ENCODE peak calls at places on chromosomes 2 and 18, in ten cellular contexts. One of them, this sample, is unnamed.

GRCh38 chr2:222862915-222863544 is 2.2 kb downstream of the ACSL3 start:
- DNase-seq in T-cell: no peak
- DNase-seq in Daoy: no peak
- DNase-seq in skeletal muscle cell: no peak
- DNase-seq in fibroblast of lung: peak
- DNase-seq in hepatic stellate cell: no peak
- DNase-seq in lung microvascular endothelial cell: no peak
- DNase-seq in NCI-H146: no peak
- DNase-seq in HT-29: no peak
- DNase-seq in NCI-H774: no peak
- DNase-seq in this sample: no peak

GRCh38 chr2:69544951-69545350 is 98.6 kb downstream of the AAK1 start:
- DNase-seq in skeletal muscle cell: no peak
- DNase-seq in NCI-H774: no peak
- DNase-seq in HT-29: no peak
- DNase-seq in T-cell: no peak
- DNase-seq in lung microvascular endothelial cell: no peak
- DNase-seq in fibroblast of lung: no peak
- DNase-seq in NCI-H146: no peak
- DNase-seq in hepatic stellate cell: no peak
- DNase-seq in Daoy: no peak
- DNase-seq in this sample: no peak

GRCh38 chr2:220143336-220143735 is 515.9 kb downstream of the SLC4A3 start:
- DNase-seq in fibroblast of lung: peak
- DNase-seq in hepatic stellate cell: peak
- DNase-seq in NCI-H146: no peak
- DNase-seq in Daoy: peak
- DNase-seq in HT-29: no peak
- DNase-seq in NCI-H774: no peak
- DNase-seq in lung microvascular endothelial cell: no peak
- DNase-seq in skeletal muscle cell: peak
- DNase-seq in T-cell: no peak
- DNase-seq in this sample: peak

GRCh38 chr2:239768907-239769573 is 256.1 kb downstream of the NDUFA10 start:
- DNase-seq in lung microvascular endothelial cell: no peak
- DNase-seq in skeletal muscle cell: no peak
- DNase-seq in fibroblast of lung: no peak
- DNase-seq in HT-29: no peak
- DNase-seq in hepatic stellate cell: no peak
- DNase-seq in NCI-H146: no peak
- DNase-seq in Daoy: no peak
- DNase-seq in NCI-H774: no peak
- DNase-seq in T-cell: no peak
- DNase-seq in this sample: no peak

GRCh38 chr2:143629344-143629743 is 500.1 kb downstream of the ARHGAP15 start:
- DNase-seq in skeletal muscle cell: peak
- DNase-seq in lung microvascular endothelial cell: no peak
- DNase-seq in Daoy: peak
- DNase-seq in NCI-H146: peak
- DNase-seq in T-cell: no peak
- DNase-seq in hepatic stellate cell: no peak
- DNase-seq in NCI-H774: no peak
- DNase-seq in HT-29: no peak
- DNase-seq in fibroblast of lung: peak
- DNase-seq in this sample: peak

GRCh38 chr18:79876497-79876896 is 75.0 kb downstream of the SLC66A2 start:
- DNase-seq in lung microvascular endothelial cell: no peak
- DNase-seq in NCI-H774: no peak
- DNase-seq in hepatic stellate cell: no peak
- DNase-seq in HT-29: no peak
- DNase-seq in Daoy: no peak
- DNase-seq in T-cell: no peak
- DNase-seq in skeletal muscle cell: no peak
- DNase-seq in fibroblast of lung: no peak
- DNase-seq in NCI-H146: no peak
- DNase-seq in this sample: no peak

GRCh38 chr2:204010611-204011560 is 74.3 kb downstream of the ICOS start:
- DNase-seq in fibroblast of lung: no peak
- DNase-seq in hepatic stellate cell: no peak
- DNase-seq in Daoy: peak
- DNase-seq in T-cell: no peak
- DNase-seq in skeletal muscle cell: no peak
- DNase-seq in HT-29: no peak
- DNase-seq in NCI-H146: peak
- DNase-seq in lung microvascular endothelial cell: peak
- DNase-seq in NCI-H774: no peak
- DNase-seq in this sample: no peak

GRCh38 chr2:1728821-1729220 is 15.5 kb downstream of the PXDN start:
- DNase-seq in skeletal muscle cell: no peak
- DNase-seq in NCI-H774: peak
- DNase-seq in T-cell: no peak
- DNase-seq in NCI-H146: no peak
- DNase-seq in hepatic stellate cell: no peak
- DNase-seq in HT-29: no peak
- DNase-seq in Daoy: peak
- DNase-seq in fibroblast of lung: peak
- DNase-seq in lung microvascular endothelial cell: peak
- DNase-seq in this sample: no peak

GRCh38 chr2:240931319-240931949 is 25.3 kb downstream of the CROCC2 start:
- DNase-seq in fibroblast of lung: no peak
- DNase-seq in NCI-H774: no peak
- DNase-seq in T-cell: no peak
- DNase-seq in hepatic stellate cell: no peak
- DNase-seq in NCI-H146: no peak
- DNase-seq in skeletal muscle cell: no peak
- DNase-seq in HT-29: no peak
- DNase-seq in lung microvascular endothelial cell: no peak
- DNase-seq in Daoy: no peak
- DNase-seq in this sample: no peak

GRCh38 chr2:54755641-54756326 is 32.3 kb downstream of the EML6 start:
- DNase-seq in T-cell: no peak
- DNase-seq in fibroblast of lung: no peak
- DNase-seq in skeletal muscle cell: no peak
- DNase-seq in NCI-H774: no peak
- DNase-seq in HT-29: no peak
- DNase-seq in NCI-H146: peak
- DNase-seq in hepatic stellate cell: no peak
- DNase-seq in Daoy: no peak
- DNase-seq in lung microvascular endothelial cell: no peak
- DNase-seq in this sample: no peak

GRCh38 chr18:4004176-4004829 is 450.8 kb downstream of the DLGAP1 start:
- DNase-seq in skeletal muscle cell: peak
- DNase-seq in lung microvascular endothelial cell: peak
- DNase-seq in hepatic stellate cell: no peak
- DNase-seq in Daoy: no peak
- DNase-seq in NCI-H146: no peak
- DNase-seq in T-cell: no peak
- DNase-seq in fibroblast of lung: peak
- DNase-seq in NCI-H774: no peak
- DNase-seq in HT-29: peak
- DNase-seq in this sample: no peak

GRCh38 chr2:12341919-12342318 is 374.8 kb upstream of the TRIB2 start:
- DNase-seq in NCI-H146: no peak
- DNase-seq in NCI-H774: no peak
- DNase-seq in HT-29: no peak
- DNase-seq in hepatic stellate cell: no peak
- DNase-seq in fibroblast of lung: no peak
- DNase-seq in lung microvascular endothelial cell: no peak
- DNase-seq in T-cell: no peak
- DNase-seq in skeletal muscle cell: no peak
- DNase-seq in Daoy: no peak
- DNase-seq in this sample: no peak

GRCh38 chr2:88582030-88582429 is 45.2 kb downstream of the EIF2AK3 start:
- DNase-seq in skeletal muscle cell: no peak
- DNase-seq in NCI-H774: no peak
- DNase-seq in Daoy: no peak
- DNase-seq in hepatic stellate cell: no peak
- DNase-seq in fibroblast of lung: no peak
- DNase-seq in lung microvascular endothelial cell: peak
- DNase-seq in HT-29: no peak
- DNase-seq in T-cell: no peak
- DNase-seq in NCI-H146: no peak
- DNase-seq in this sample: no peak

GRCh38 chr2:73111300-73112025 is 1.3 kb downstream of the RAB11FIP5 start:
- DNase-seq in hepatic stellate cell: peak
- DNase-seq in lung microvascular endothelial cell: peak
- DNase-seq in NCI-H146: peak
- DNase-seq in Daoy: peak
- DNase-seq in NCI-H774: no peak
- DNase-seq in fibroblast of lung: peak
- DNase-seq in HT-29: peak
- DNase-seq in T-cell: peak
- DNase-seq in skeletal muscle cell: no peak
- DNase-seq in this sample: no peak

GRCh38 chr2:67974564-67975430 is 88.0 kb downstream of the C1D start:
- DNase-seq in lung microvascular endothelial cell: peak
- DNase-seq in fibroblast of lung: peak
- DNase-seq in Daoy: peak
- DNase-seq in hepatic stellate cell: no peak
- DNase-seq in NCI-H774: no peak
- DNase-seq in NCI-H146: no peak
- DNase-seq in T-cell: no peak
- DNase-seq in HT-29: peak
- DNase-seq in skeletal muscle cell: no peak
- DNase-seq in this sample: no peak

GRCh38 chr2:9750224-9751215 is 92.8 kb upstream of the TAF1B start:
- DNase-seq in Daoy: no peak
- DNase-seq in lung microvascular endothelial cell: no peak
- DNase-seq in skeletal muscle cell: no peak
- DNase-seq in NCI-H146: no peak
- DNase-seq in hepatic stellate cell: no peak
- DNase-seq in HT-29: no peak
- DNase-seq in T-cell: no peak
- DNase-seq in NCI-H774: no peak
- DNase-seq in fibroblast of lung: no peak
- DNase-seq in this sample: no peak

GRCh38 chr2:224802407-224802806 is 86.2 kb upstream of the CCDC195 start:
- DNase-seq in T-cell: no peak
- DNase-seq in hepatic stellate cell: peak
- DNase-seq in lung microvascular endothelial cell: peak
- DNase-seq in HT-29: no peak
- DNase-seq in NCI-H774: no peak
- DNase-seq in fibroblast of lung: no peak
- DNase-seq in NCI-H146: no peak
- DNase-seq in skeletal muscle cell: no peak
- DNase-seq in Daoy: peak
- DNase-seq in this sample: no peak

GRCh38 chr2:37523861-37524362 is 147.5 kb downstream of the CDC42EP3 start:
- DNase-seq in Daoy: peak
- DNase-seq in T-cell: no peak
- DNase-seq in lung microvascular endothelial cell: peak
- DNase-seq in NCI-H146: no peak
- DNase-seq in NCI-H774: no peak
- DNase-seq in skeletal muscle cell: peak
- DNase-seq in HT-29: no peak
- DNase-seq in hepatic stellate cell: no peak
- DNase-seq in fibroblast of lung: peak
- DNase-seq in this sample: peak

GRCh38 chr2:128776461-128776971 is 457.8 kb upstream of the HS6ST1 start:
- DNase-seq in skeletal muscle cell: no peak
- DNase-seq in T-cell: no peak
- DNase-seq in NCI-H774: no peak
- DNase-seq in HT-29: no peak
- DNase-seq in hepatic stellate cell: no peak
- DNase-seq in Daoy: no peak
- DNase-seq in lung microvascular endothelial cell: no peak
- DNase-seq in fibroblast of lung: no peak
- DNase-seq in NCI-H146: no peak
- DNase-seq in this sample: no peak

GRCh38 chr2:232350804-232351685 is 27.5 kb upstream of the ALPP start:
- DNase-seq in T-cell: no peak
- DNase-seq in Daoy: no peak
- DNase-seq in HT-29: no peak
- DNase-seq in NCI-H146: no peak
- DNase-seq in NCI-H774: no peak
- DNase-seq in fibroblast of lung: no peak
- DNase-seq in hepatic stellate cell: no peak
- DNase-seq in skeletal muscle cell: no peak
- DNase-seq in lung microvascular endothelial cell: no peak
- DNase-seq in this sample: no peak